ENCODE peak calls at places on chromosomes 4 and X, in ten cellular contexts. M is PC-9, Y is NCI-H524, A is EL, B is breast epithelium, I is A673, J is omental fat pad, G is Karpas-422, T is neural crest cell, Q is Panc1. P is an unnamed sample.

GRCh38 chr4:3384771-3385701 is 56.7 kb upstream of the HGFAC start:
- DNase-seq in M (no peak), Y (no peak), A (no peak), B (peak), I (no peak), J (no peak), G (no peak), T (no peak), Q (no peak), P (no peak)

GRCh38 chrX:11755724-11756123 is 2.3 kb upstream of the MSL3 start:
- DNase-seq in M (no peak), Y (no peak), A (no peak), B (no peak), I (no peak), J (no peak), G (no peak), T (no peak), Q (no peak), P (no peak)

GRCh38 chr4:155948541-155948940 is 5.1 kb downstream of the CTSO start:
- DNase-seq in M (no peak), Y (no peak), A (no peak), B (no peak), I (no peak), J (no peak), G (no peak), T (no peak), Q (no peak), P (no peak)

GRCh38 chr4:81032805-81033684 is 2.5 kb downstream of the BMP3 start:
- DNase-seq in M (no peak), Y (no peak), A (no peak), B (no peak), I (no peak), J (no peak), G (no peak), T (no peak), Q (no peak), P (no peak)

GRCh38 chr4:3451956-3452355 is 10.2 kb downstream of the HGFAC start:
- DNase-seq in M (no peak), Y (no peak), A (peak), B (no peak), I (no peak), J (no peak), G (no peak), T (no peak), Q (no peak), P (no peak)

GRCh38 chr4:86892639-86892965 is 380 bp upstream of the C4orf36 start:
- DNase-seq in M (no peak), Y (peak), A (no peak), B (no peak), I (no peak), J (no peak), G (no peak), T (no peak), Q (no peak), P (no peak)

GRCh38 chrX:80430826-80431501 is 10.7 kb downstream of the TENT5D start:
- DNase-seq in M (no peak), Y (peak), A (no peak), B (no peak), I (peak), J (no peak), G (peak), T (no peak), Q (no peak), P (no peak)

GRCh38 chr4:183563874-183564273 is 59.0 kb downstream of the ING2 start:
- DNase-seq in M (peak), Y (no peak), A (peak), B (peak), I (no peak), J (no peak), G (no peak), T (no peak), Q (no peak), P (no peak)

GRCh38 chr4:54226399-54227260 is 2.5 kb upstream of the PDGFRA start:
- DNase-seq in M (no peak), Y (no peak), A (peak), B (peak), I (no peak), J (no peak), G (no peak), T (no peak), Q (no peak), P (no peak)

GRCh38 chr4:145734576-145735329 is 54.8 kb downstream of the C4orf51 start:
- DNase-seq in M (peak), Y (no peak), A (peak), B (peak), I (no peak), J (peak), G (no peak), T (no peak), Q (no peak), P (no peak)

GRCh38 chr4:87204559-87204958 is 15.9 kb downstream of the KLHL8 start:
- DNase-seq in M (no peak), Y (no peak), A (no peak), B (no peak), I (no peak), J (no peak), G (no peak), T (no peak), Q (no peak), P (no peak)

GRCh38 chr4:54941994-54942552 is 183.3 kb downstream of the KDR start:
- DNase-seq in M (no peak), Y (no peak), A (no peak), B (no peak), I (no peak), J (no peak), G (no peak), T (no peak), Q (no peak), P (no peak)

GRCh38 chr4:4672397-4672796 is 130.5 kb upstream of the STX18 start:
- DNase-seq in M (no peak), Y (no peak), A (no peak), B (no peak), I (no peak), J (no peak), G (no peak), T (no peak), Q (no peak), P (no peak)

GRCh38 chr4:9143421-9144080 is 26.7 kb upstream of the FAM90A26 start:
- DNase-seq in M (no peak), Y (no peak), A (no peak), B (no peak), I (no peak), J (no peak), G (no peak), T (no peak), Q (no peak), P (no peak)

GRCh38 chr4:53917719-53918118 is 146.7 kb downstream of the CHIC2 start:
- DNase-seq in M (no peak), Y (no peak), A (no peak), B (no peak), I (no peak), J (no peak), G (no peak), T (no peak), Q (no peak), P (no peak)

GRCh38 chr4:112288455-112288854 is 2.8 kb upstream of the TIFA start:
- DNase-seq in M (no peak), Y (no peak), A (no peak), B (no peak), I (no peak), J (no peak), G (peak), T (no peak), Q (no peak), P (no peak)

GRCh38 chr4:20624783-20625364 is 75.4 kb upstream of the PACRGL start:
- DNase-seq in M (no peak), Y (no peak), A (peak), B (no peak), I (no peak), J (no peak), G (no peak), T (no peak), Q (no peak), P (no peak)

P was measured in NCI-H1694.